ENCODE peak calls at places on chromosomes 2 and 18, in four cellular contexts. Q is lower lobe of right lung, H is Peyer's patch, G is AG09319. S is an unnamed sample.

GRCh38 chr2:209976698-209977385 is 25.6 kb upstream of the RPE start:
- DNase-seq in Q (no peak), H (no peak), G (no peak), S (no peak)

GRCh38 chr2:239574434-239575156 is 173.8 kb upstream of the HDAC4 start:
- DNase-seq in Q (peak), H (no peak), G (no peak), S (no peak)

GRCh38 chr18:48600746-48601090 is 61.9 kb downstream of the CTIF start:
- DNase-seq in Q (no peak), H (no peak), G (no peak), S (no peak)

GRCh38 chr18:31041346-31042067 is 1.0 kb downstream of the DSC3 start:
- DNase-seq in Q (peak), H (no peak), G (no peak), S (peak)

GRCh38 chr2:105249891-105250290 is 8.3 kb downstream of the GPR45 start:
- DNase-seq in Q (no peak), H (no peak), G (no peak), S (no peak)

GRCh38 chr2:64036343-64036742 is 17.1 kb upstream of the VPS54 start:
- DNase-seq in Q (no peak), H (no peak), G (no peak), S (no peak)

GRCh38 chr2:129849559-129850160 is 129.8 kb upstream of the RAB6C start:
- DNase-seq in Q (no peak), H (no peak), G (peak), S (no peak)

GRCh38 chr2:210654091-210654490 is 97.7 kb downstream of the CPS1 start:
- DNase-seq in Q (no peak), H (no peak), G (no peak), S (no peak)

GRCh38 chr2:85033388-85033787 is 62.4 kb downstream of the KCMF1 start:
- DNase-seq in Q (no peak), H (no peak), G (no peak), S (no peak)

GRCh38 chr18:48860276-48861180 is 90.2 kb downstream of the SMAD7 start:
- DNase-seq in Q (peak), H (no peak), G (no peak), S (no peak)

GRCh38 chr2:64609229-64609994 is 44.3 kb downstream of the SERTAD2 start:
- DNase-seq in Q (peak), H (peak), G (no peak), S (no peak)

GRCh38 chr2:5195636-5196035 is 496.5 kb upstream of the SOX11 start:
- DNase-seq in Q (no peak), H (no peak), G (no peak), S (no peak)

GRCh38 chr2:195683174-195683573 is 26.1 kb downstream of the SLC39A10 start:
- DNase-seq in Q (no peak), H (no peak), G (no peak), S (no peak)

GRCh38 chr2:4792126-4792525 is 900.1 kb upstream of the SOX11 start:
- DNase-seq in Q (no peak), H (no peak), G (no peak), S (no peak)

GRCh38 chr2:12948231-12948962 is 231.7 kb downstream of the TRIB2 start:
- DNase-seq in Q (no peak), H (no peak), G (peak), S (no peak)

GRCh38 chr2:197090713-197091367 is 164.3 kb upstream of the PGAP1 start:
- DNase-seq in Q (no peak), H (no peak), G (no peak), S (no peak)

GRCh38 chr2:174630097-174630496 is 32.5 kb upstream of the WIPF1 start:
- DNase-seq in Q (no peak), H (no peak), G (no peak), S (no peak)

GRCh38 chr2:109133746-109134145 is 4.7 kb downstream of the SH3RF3 start:
- DNase-seq in Q (no peak), H (no peak), G (no peak), S (no peak)

GRCh38 chr2:133421516-133422324 is 146.5 kb downstream of the NCKAP5 start:
- DNase-seq in Q (no peak), H (peak), G (no peak), S (no peak)
- TF ChIP-seq CTCF in Q (no peak), H (no peak), G (no peak), S (no peak)

DNA sequence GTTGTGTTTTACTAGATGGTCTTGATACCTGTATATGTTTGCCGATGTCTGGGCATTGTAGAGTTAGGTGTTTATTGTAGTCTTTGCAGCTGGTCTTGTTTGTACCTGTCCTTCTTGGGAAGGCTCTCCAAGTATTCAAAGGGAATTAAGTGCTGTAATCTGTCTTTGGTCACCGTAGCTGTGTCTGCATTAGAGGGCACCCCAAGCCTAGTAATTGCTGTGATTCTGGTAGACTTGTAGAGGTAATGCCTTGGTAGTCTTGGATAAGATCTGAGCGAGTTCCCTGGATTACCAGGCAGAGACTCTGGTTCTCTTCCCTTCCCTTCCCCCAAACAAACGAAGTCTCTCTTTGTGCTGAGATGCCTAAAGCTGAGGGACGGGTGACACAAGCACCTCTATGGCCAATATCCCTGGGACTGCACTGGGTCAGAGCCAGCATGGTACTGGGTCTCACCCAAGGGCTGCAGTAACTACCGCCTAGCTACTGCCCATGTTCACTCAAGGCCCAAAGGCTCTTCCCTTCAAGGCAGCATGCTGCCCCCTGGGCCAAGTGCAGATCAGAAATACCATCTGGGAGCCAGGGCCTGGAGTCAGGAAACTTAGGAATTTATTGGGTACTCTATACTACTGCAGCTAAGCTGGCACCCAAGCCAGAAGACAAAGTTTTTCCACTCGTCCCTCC is 27.1 kb downstream of the STPG4 start:
- DNase-seq in Q (no peak), H (no peak), G (no peak), S (no peak)
- TF ChIP-seq CTCF in Q (no peak), H (no peak), G (no peak), S (no peak)

DNA sequence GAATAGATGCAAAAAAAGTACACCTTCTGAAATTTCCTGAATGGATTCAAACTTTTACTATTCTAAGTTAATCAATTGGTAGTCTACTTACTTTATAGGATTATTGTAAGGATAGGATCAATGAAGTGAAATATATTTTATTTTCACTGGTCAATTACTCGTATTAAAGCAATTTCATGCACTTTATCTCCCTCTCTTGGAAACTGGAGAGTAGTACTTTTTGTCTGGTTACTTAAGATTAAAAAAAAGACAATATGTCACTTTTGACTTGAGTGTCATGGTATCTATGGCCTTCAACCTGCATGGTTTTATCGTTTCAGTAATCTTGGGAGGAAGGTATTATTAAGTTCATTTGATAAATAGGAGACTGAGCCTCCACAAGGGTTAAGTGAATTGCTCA is 1.0 kb upstream of the KYNU start:
- DNase-seq in Q (no peak), H (no peak), G (no peak), S (no peak)
- TF ChIP-seq CTCF in Q (no peak), H (no peak), G (no peak), S (peak)

GRCh38 chr2:21043744-21044532 is at the start of gene APOB:
- DNase-seq in Q (peak), H (peak), G (no peak), S (no peak)
- TF ChIP-seq CTCF in Q (no peak), H (no peak), G (no peak), S (no peak)

GRCh38 chr2:234564719-234565118 is 67.8 kb upstream of the ARL4C start:
- DNase-seq in Q (no peak), H (no peak), G (peak), S (no peak)
- TF ChIP-seq CTCF in Q (no peak), H (no peak), G (peak), S (peak)

DNA sequence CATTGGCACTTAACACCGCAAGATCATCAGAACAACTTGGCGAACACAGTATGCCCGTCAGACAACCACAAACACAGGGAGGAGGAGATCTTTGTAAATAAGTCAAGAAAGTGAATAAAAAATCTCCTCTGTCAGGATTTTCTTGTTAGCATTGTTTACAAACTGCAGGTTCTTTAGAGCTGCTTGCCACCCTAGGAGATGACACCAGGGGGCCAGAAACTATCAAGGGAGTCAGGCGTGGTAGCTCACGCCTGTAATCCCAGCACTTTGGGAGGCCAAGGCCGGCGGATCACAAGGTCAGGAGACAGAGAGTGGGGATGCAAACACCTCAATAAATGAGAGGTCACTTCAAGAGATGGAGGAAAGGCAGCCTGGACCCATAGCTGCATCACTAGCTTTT is 428.1 kb downstream of the SETBP1 start:
- DNase-seq in Q (no peak), H (no peak), G (no peak), S (no peak)
- TF ChIP-seq CTCF in Q (no peak), H (no peak), G (no peak), S (no peak)